ENCODE peak calls at places on chromosomes 12 and 14, in ten cellular contexts. O is ascending aorta, F is neural crest cell, Y is NCI-H1417, W is lung, B is lower leg skin, X is KBM-7, G is left ventricle myocardium inferior, P is A549, D is substantia nigra. H is an unnamed sample.

GRCh38 chr12:28933176-28933575 is 215.9 kb upstream of the FAR2 start:
- DNase-seq in O (no peak), F (no peak), Y (no peak), W (no peak), B (no peak), X (no peak), G (no peak), P (no peak), D (no peak), H (no peak)

GRCh38 chr12:34219046-34219770 is 196.9 kb downstream of the ALG10 start:
- DNase-seq in O (no peak), F (no peak), Y (no peak), W (no peak), B (no peak), X (no peak), G (no peak), P (no peak), D (no peak), H (no peak)

GRCh38 chr14:97408937-97409860 is 612.0 kb downstream of the VRK1 start:
- DNase-seq in O (no peak), F (no peak), Y (no peak), W (no peak), B (no peak), X (no peak), G (no peak), P (no peak), D (no peak), H (no peak)

GRCh38 chr12:39102474-39103209 is 197.3 kb upstream of the CPNE8 start:
- DNase-seq in O (no peak), F (no peak), Y (no peak), W (no peak), B (no peak), X (no peak), G (no peak), P (no peak), D (no peak), H (no peak)

GRCh38 chr14:85907536-85907935 is 377.6 kb downstream of the FLRT2 start:
- DNase-seq in O (no peak), F (no peak), Y (no peak), W (no peak), B (no peak), X (no peak), G (no peak), P (no peak), D (no peak), H (no peak)

GRCh38 chr12:47828008-47828966 is 8.6 kb upstream of the HDAC7 start:
- DNase-seq in O (no peak), F (no peak), Y (no peak), W (no peak), B (no peak), X (no peak), G (peak), P (no peak), D (no peak), H (no peak)

GRCh38 chr12:120833849-120834248 is 70.3 kb downstream of the SPPL3 start:
- DNase-seq in O (no peak), F (no peak), Y (no peak), W (no peak), B (no peak), X (no peak), G (no peak), P (no peak), D (no peak), H (no peak)

GRCh38 chr12:29148065-29148957 is 767 bp upstream of the FAR2 start:
- DNase-seq in O (no peak), F (no peak), Y (no peak), W (peak), B (peak), X (peak), G (peak), P (peak), D (no peak), H (peak)

GRCh38 chr12:79001404-79001803 is 136.8 kb downstream of the SYT1 start:
- DNase-seq in O (no peak), F (no peak), Y (peak), W (no peak), B (no peak), X (no peak), G (no peak), P (no peak), D (no peak), H (no peak)

GRCh38 chr14:69948311-69948710 is 69.1 kb downstream of the SMOC1 start:
- DNase-seq in O (no peak), F (no peak), Y (no peak), W (no peak), B (no peak), X (no peak), G (no peak), P (no peak), D (no peak), H (no peak)

GRCh38 chr14:38073641-38074040 is 134.1 kb upstream of the SSTR1 start:
- DNase-seq in O (no peak), F (no peak), Y (no peak), W (no peak), B (no peak), X (no peak), G (no peak), P (no peak), D (no peak), H (no peak)

GRCh38 chr14:53304726-53305381 is 151.7 kb upstream of the DDHD1 start:
- DNase-seq in O (no peak), F (no peak), Y (no peak), W (no peak), B (no peak), X (no peak), G (peak), P (no peak), D (peak), H (no peak)

GRCh38 chr14:60508707-60509437 is at the start of gene SIX6:
- DNase-seq in O (no peak), F (peak), Y (peak), W (no peak), B (no peak), X (no peak), G (no peak), P (no peak), D (no peak), H (no peak)

GRCh38 chr12:113759135-113759534 is 207.0 kb downstream of the RBM19 start:
- DNase-seq in O (no peak), F (no peak), Y (no peak), W (no peak), B (no peak), X (no peak), G (no peak), P (no peak), D (no peak), H (no peak)

GRCh38 chr12:48351022-48351708 is 446 bp upstream of the ZNF641 start:
- DNase-seq in O (peak), F (peak), Y (peak), W (peak), B (peak), X (peak), G (peak), P (peak), D (peak), H (peak)

GRCh38 chr12:117363953-117364486 is 2.6 kb upstream of the NOS1 start:
- DNase-seq in O (no peak), F (no peak), Y (peak), W (no peak), B (no peak), X (peak), G (no peak), P (no peak), D (no peak), H (no peak)

GRCh38 chr12:6612247-6612646 is 5.1 kb upstream of the CHD4 start:
- DNase-seq in O (no peak), F (no peak), Y (peak), W (no peak), B (no peak), X (no peak), G (no peak), P (no peak), D (no peak), H (peak)

GRCh38 chr12:84270470-84271140 is 642.0 kb downstream of the SLC6A15 start:
- DNase-seq in O (no peak), F (no peak), Y (no peak), W (no peak), B (no peak), X (no peak), G (no peak), P (no peak), D (no peak), H (peak)

GRCh38 chr14:64891839-64892375 is 12.2 kb upstream of the SPTB start:
- DNase-seq in O (no peak), F (no peak), Y (peak), W (no peak), B (no peak), X (peak), G (no peak), P (peak), D (no peak), H (no peak)